ENCODE peak calls at places on chromosomes 6 and 20, in nine cellular contexts. E is colonic mucosa, O is astrocyte, H is transverse colon, G is PC-9, T is right atrium auricular region, L is HCT116, N is heart left ventricle, X is lower lobe of right lung. V is an unnamed sample.

GRCh38 chr20:54214566-54214965 is 6.7 kb downstream of the PFDN4 start:
- DNase-seq in E (no peak), O (no peak), H (no peak), G (no peak), T (no peak), L (no peak), N (no peak), X (no peak), V (no peak)

GRCh38 chr20:29497261-29497671 is 1760.2 kb upstream of the DEFB115 start:
- DNase-seq in E (peak; percentile 40), O (no peak), H (no peak), G (peak; percentile 87), T (no peak), L (no peak), N (no peak), X (peak; percentile 36), V (peak; percentile 79)

GRCh38 chr20:49862607-49863200 is 50.1 kb downstream of the SLC9A8 start:
- DNase-seq in E (no peak), O (no peak), H (no peak), G (no peak), T (no peak), L (no peak), N (no peak), X (no peak), V (no peak)

GRCh38 chr6:108494434-108494833 is 66.3 kb upstream of the FOXO3 start:
- DNase-seq in E (no peak), O (no peak), H (no peak), G (no peak), T (no peak), L (no peak), N (no peak), X (no peak), V (no peak)

GRCh38 chr6:166304106-166304505 is 4.1 kb downstream of the PRR18 start:
- DNase-seq in E (no peak), O (no peak), H (no peak), G (no peak), T (no peak), L (no peak), N (no peak), X (no peak), V (no peak)

GRCh38 chr6:140180306-140180705 is 805.9 kb upstream of the CITED2 start:
- DNase-seq in E (no peak), O (no peak), H (no peak), G (peak; percentile 33), T (no peak), L (no peak), N (no peak), X (no peak), V (no peak)

GRCh38 chr6:136859430-136859829 is 37.0 kb downstream of the PEX7 start:
- DNase-seq in E (no peak), O (no peak), H (no peak), G (no peak), T (no peak), L (no peak), N (no peak), X (no peak), V (no peak)

GRCh38 chr20:61931476-61932198 is 134.0 kb downstream of the TAF4 start:
- DNase-seq in E (no peak), O (no peak), H (no peak), G (no peak), T (no peak), L (no peak), N (no peak), X (peak; percentile 18), V (no peak)

GRCh38 chr6:116036885-116037284 is 23.8 kb downstream of the FRK start:
- DNase-seq in E (no peak), O (no peak), H (no peak), G (no peak), T (no peak), L (no peak), N (no peak), X (no peak), V (no peak)

GRCh38 chr6:127510876-127511275 is 8.3 kb downstream of the MTCL3 start:
- DNase-seq in E (no peak), O (no peak), H (no peak), G (no peak), T (no peak), L (no peak), N (no peak), X (no peak), V (no peak)

GRCh38 chr20:59657459-59658046 is 53.2 kb downstream of the PHACTR3 start:
- DNase-seq in E (no peak), O (no peak), H (no peak), G (no peak), T (no peak), L (no peak), N (no peak), X (no peak), V (no peak)

GRCh38 chr20:2631228-2631627 is 21.2 kb upstream of the NOP56 start:
- DNase-seq in E (no peak), O (no peak), H (no peak), G (no peak), T (no peak), L (no peak), N (no peak), X (no peak), V (no peak)

GRCh38 chr6:142155895-142156757 is 9.1 kb downstream of the VTA1 start:
- DNase-seq in E (no peak), O (no peak), H (no peak), G (no peak), T (no peak), L (peak; percentile 2), N (no peak), X (no peak), V (no peak)

GRCh38 chr6:16337280-16337975 is 99.0 kb downstream of the GMPR start:
- DNase-seq in E (peak; percentile 75), O (peak; percentile 90), H (peak; percentile 76), G (no peak), T (peak; percentile 96), L (no peak), N (peak; percentile 95), X (peak; percentile 78), V (peak; percentile 64)

GRCh38 chr6:91713911-91714310 is 1127.0 kb upstream of the MAP3K7 start:
- DNase-seq in E (no peak), O (peak; percentile 37), H (no peak), G (no peak), T (no peak), L (no peak), N (no peak), X (no peak), V (no peak)

GRCh38 chr6:62652692-62653328 is 366.8 kb upstream of the KHDRBS2 start:
- DNase-seq in E (no peak), O (peak; percentile 9), H (no peak), G (no peak), T (no peak), L (peak; percentile 15), N (no peak), X (no peak), V (no peak)
- H3K9me3 ChIP-seq in E (no peaks in the 10 kb centered on the region), O (peaks cover 13% of the 10 kb centered on the region), H (peaks cover 19% of the 10 kb centered on the region), G (no peaks in the 10 kb centered on the region), T (peaks cover 14% of the 10 kb centered on the region), L (peaks cover 8% of the 10 kb centered on the region), N (peaks cover 66% of the 10 kb centered on the region), X (peaks cover 47% of the 10 kb centered on the region), V (peaks cover 22% of the 10 kb centered on the region)

DNA sequence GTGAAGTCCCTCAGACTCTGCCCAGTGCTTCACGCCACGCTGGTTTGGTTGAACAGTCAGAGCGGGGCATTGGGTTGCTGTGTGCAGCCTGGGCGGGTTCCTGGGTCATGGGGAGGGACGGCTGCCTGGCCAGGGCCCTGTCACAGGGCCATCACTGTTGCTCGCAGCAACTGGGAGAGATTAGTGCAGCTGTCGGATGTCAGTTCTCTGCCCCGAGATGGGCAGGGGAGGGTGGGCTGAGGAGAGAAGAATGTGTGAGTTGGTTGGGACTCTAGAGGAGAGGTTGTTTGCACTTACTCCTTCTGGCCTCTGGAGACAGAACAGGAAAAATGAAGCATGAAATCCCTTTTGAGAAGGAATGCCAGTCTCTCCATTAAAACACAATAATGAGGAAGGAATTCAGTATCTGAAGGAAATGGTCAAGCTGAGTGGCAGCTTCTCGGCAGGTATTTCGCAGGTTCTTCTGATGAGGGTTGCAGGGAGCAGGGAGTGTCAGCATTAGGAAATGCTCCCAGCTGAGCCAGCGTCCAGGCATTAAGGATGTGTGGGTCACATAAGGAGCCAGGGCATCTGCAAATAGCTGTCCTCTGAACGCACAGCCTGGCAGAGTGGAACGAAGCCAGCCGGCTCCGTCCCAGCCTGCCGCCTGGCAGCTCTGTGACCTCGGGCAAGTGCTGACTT is 95.9 kb downstream of the SSR1 start:
- DNase-seq in E (no peak), O (no peak), H (no peak), G (peak; percentile 85), T (no peak), L (no peak), N (peak; percentile 58), X (peak; percentile 49), V (peak; percentile 55)
- H3K27ac ChIP-seq in E (no peak overlapping the region), O (no peak overlapping the region), H (no peak overlapping the region), G (peak overlapping the region; percentile 37), T (peak overlapping the region; percentile 70), L (no peak overlapping the region), N (peak overlapping the region; percentile 69), X (peak overlapping the region; percentile 54), V (peak overlapping the region; percentile 70)

DNA sequence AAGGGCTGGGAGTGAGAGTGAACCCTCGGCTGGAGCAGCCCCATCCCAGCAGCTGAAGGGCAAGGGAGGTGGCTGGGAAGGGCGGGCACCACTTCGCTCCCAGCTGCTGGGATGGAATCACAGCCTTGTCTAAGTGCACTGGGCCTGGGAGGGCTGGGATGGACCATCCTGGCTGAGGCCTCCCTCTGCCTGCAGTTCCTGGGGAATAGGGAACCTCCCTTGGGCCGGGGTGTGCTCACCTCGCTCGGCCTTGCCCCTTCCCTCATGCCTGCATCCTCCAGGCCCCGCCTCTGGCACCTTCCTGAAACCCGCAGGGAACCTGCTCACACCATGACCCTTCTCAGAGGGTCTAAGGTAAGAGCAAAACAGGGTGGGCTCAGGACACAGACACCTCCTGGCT is 53.7 kb downstream of the SMOC2 start:
- DNase-seq in E (no peak), O (no peak), H (no peak), G (no peak), T (no peak), L (no peak), N (no peak), X (no peak), V (no peak)
- H3K9me3 ChIP-seq in E (no peaks in the 10 kb centered on the region), O (no peaks in the 10 kb centered on the region), H (no peaks in the 10 kb centered on the region), G (no peaks in the 10 kb centered on the region), T (no peaks in the 10 kb centered on the region), L (no peaks in the 10 kb centered on the region), N (no peaks in the 10 kb centered on the region), X (no peaks in the 10 kb centered on the region), V (no peaks in the 10 kb centered on the region)

GRCh38 chr6:73704798-73705197 is 8.8 kb downstream of the CD109 start:
- DNase-seq in E (no peak), O (no peak), H (no peak), G (no peak), T (no peak), L (no peak), N (no peak), X (no peak), V (no peak)
- H3K27ac ChIP-seq in E (no peak overlapping the region), O (peak overlapping the region; percentile 56), H (peak overlapping the region; percentile 66), G (peak overlapping the region; percentile 80), T (peak overlapping the region; percentile 19), L (peak overlapping the region; percentile 83), N (no peak overlapping the region), X (peak overlapping the region; percentile 44), V (no peak overlapping the region)

GRCh38 chr6:297571-298232 is 5.4 kb downstream of the DUSP22 start:
- DNase-seq in E (no peak), O (no peak), H (no peak), G (no peak), T (peak; percentile 55), L (no peak), N (no peak), X (no peak), V (peak; percentile 43)
- H3K9me3 ChIP-seq in E (no peaks in the 10 kb centered on the region), O (peaks cover 2% of the 10 kb centered on the region), H (no peaks in the 10 kb centered on the region), G (no peaks in the 10 kb centered on the region), T (no peaks in the 10 kb centered on the region), L (peaks cover 9% of the 10 kb centered on the region), N (no peaks in the 10 kb centered on the region), X (no peaks in the 10 kb centered on the region), V (no peaks in the 10 kb centered on the region)

GRCh38 chr20:48724891-48725588 is 102.8 kb downstream of the PREX1 start:
- DNase-seq in E (no peak), O (no peak), H (no peak), G (no peak), T (no peak), L (no peak), N (no peak), X (no peak), V (no peak)
- H3K27ac ChIP-seq in E (no peak overlapping the region), O (no peak overlapping the region), H (no peak overlapping the region), G (no peak overlapping the region), T (no peak overlapping the region), L (no peak overlapping the region), N (no peak overlapping the region), X (no peak overlapping the region), V (no peak overlapping the region)